ENCODE peak calls at places on chromosomes 13 and 19, in four cellular contexts. O, N, P and T are unnamed samples.

GRCh38 chr13:21885714-21886224 is 214.9 kb downstream of the FGF9 start:
- DNase-seq in N (no peak), P (no peak), O (no peak), T (no peak)

GRCh38 chr13:104837756-104838155 is 1697.7 kb downstream of the EFNB2 start:
- DNase-seq in N (no peak), O (peak; percentile 98), P (no peak), T (no peak)

GRCh38 chr13:32902898-32903297 is 113.3 kb upstream of the KL start:
- DNase-seq in O (no peak), P (no peak), N (no peak), T (no peak)

GRCh38 chr19:8585057-8585893 is 8.0 kb upstream of the MYO1F start:
- DNase-seq in P (no peak), N (no peak), O (no peak), T (no peak)

GRCh38 chr19:17757125-17757524 is 5.8 kb downstream of the FCHO1 start:
- DNase-seq in P (no peak), N (no peak), O (no peak), T (no peak)

GRCh38 chr13:51524312-51524711 is 60.0 kb upstream of the WDFY2 start:
- DNase-seq in P (no peak), N (no peak), O (no peak), T (no peak)

GRCh38 chr13:73101608-73102007 is 42.8 kb downstream of the KLF5 start:
- DNase-seq in O (no peak), P (no peak), N (no peak), T (no peak)

GRCh38 chr13:103030776-103031175 is 35.4 kb downstream of the SLC10A2 start:
- DNase-seq in N (no peak), P (no peak), O (no peak), T (no peak)

GRCh38 chr13:41568990-41569387 is 111.6 kb downstream of the RGCC start:
- DNase-seq in P (no peak), N (no peak), O (no peak), T (no peak)

GRCh38 chr13:95204231-95204765 is 97.0 kb downstream of the ABCC4 start:
- DNase-seq in N (no peak), P (no peak), O (no peak), T (no peak)

GRCh38 chr19:5971714-5972354 is 6.1 kb downstream of the RANBP3 start:
- DNase-seq in P (no peak), O (no peak), N (no peak), T (no peak)

GRCh38 chr19:7681336-7682174 is 922 bp downstream of the TRAPPC5 start:
- DNase-seq in N (no peak), O (peak; percentile 99), P (peak; percentile 65), T (peak; percentile 80)

GRCh38 chr19:56705939-56706338 is 34.4 kb upstream of the ZNF835 start:
- DNase-seq in P (no peak), N (no peak), O (no peak), T (no peak)

GRCh38 chr19:56707821-56708220 is 36.3 kb upstream of the ZNF835 start:
- DNase-seq in N (no peak), O (no peak), P (no peak), T (no peak)

GRCh38 chr19:56699552-56699951 is 28.0 kb upstream of the ZNF835 start:
- DNase-seq in O (no peak), N (no peak), P (no peak), T (no peak)

GRCh38 chr19:56701895-56702294 is 30.3 kb upstream of the ZNF835 start:
- DNase-seq in O (no peak), P (no peak), N (no peak), T (no peak)
- TF ChIP-seq SPI1 in O (no peak), P (no peak), N (no peak), T (no peak)

GRCh38 chr19:24178207-24178606 is 91.2 kb downstream of the ZNF254 start:
- DNase-seq in O (no peak), P (no peak), N (no peak), T (no peak)
- TF ChIP-seq SPI1 in O (no peak), P (no peak), N (no peak), T (no peak)

GRCh38 chr13:47036291-47037008 is 139.6 kb upstream of the HTR2A start:
- DNase-seq in P (no peak), N (peak; percentile 64), O (no peak), T (no peak)
- TF ChIP-seq SPI1 in P (no peak), N (peak; percentile 66), O (no peak), T (peak; percentile 82)

GRCh38 chr19:4115818-4116385 is 8.0 kb downstream of the MAP2K2 start:
- DNase-seq in O (no peak), N (no peak), P (peak; percentile 11), T (no peak)
- TF ChIP-seq SPI1 in O (no peak), N (no peak), P (no peak), T (no peak)

GRCh38 chr13:87314822-87315221 is 356.3 kb upstream of the SLITRK5 start:
- DNase-seq in N (no peak), P (no peak), O (no peak), T (no peak)

GRCh38 chr13:87311165-87311564 is 360.0 kb upstream of the SLITRK5 start:
- DNase-seq in O (no peak), P (no peak), N (no peak), T (no peak)
- TF ChIP-seq SPI1 in O (no peak), P (no peak), N (no peak), T (no peak)

GRCh38 chr13:114024603-114025431 is 50.9 kb upstream of the C13orf46 start:
- DNase-seq in N (no peak), P (no peak), O (no peak), T (peak; percentile 85)

GRCh38 chr13:114026128-114026880 is 52.4 kb upstream of the C13orf46 start:
- DNase-seq in N (no peak), P (no peak), O (no peak), T (no peak)

GRCh38 chr13:114027046-114027760 is 53.3 kb upstream of the C13orf46 start:
- DNase-seq in O (no peak), N (no peak), P (no peak), T (no peak)

GRCh38 chr13:114023716-114024602 is 50.1 kb upstream of the C13orf46 start:
- DNase-seq in N (no peak), P (no peak), O (no peak), T (no peak)

DNA sequence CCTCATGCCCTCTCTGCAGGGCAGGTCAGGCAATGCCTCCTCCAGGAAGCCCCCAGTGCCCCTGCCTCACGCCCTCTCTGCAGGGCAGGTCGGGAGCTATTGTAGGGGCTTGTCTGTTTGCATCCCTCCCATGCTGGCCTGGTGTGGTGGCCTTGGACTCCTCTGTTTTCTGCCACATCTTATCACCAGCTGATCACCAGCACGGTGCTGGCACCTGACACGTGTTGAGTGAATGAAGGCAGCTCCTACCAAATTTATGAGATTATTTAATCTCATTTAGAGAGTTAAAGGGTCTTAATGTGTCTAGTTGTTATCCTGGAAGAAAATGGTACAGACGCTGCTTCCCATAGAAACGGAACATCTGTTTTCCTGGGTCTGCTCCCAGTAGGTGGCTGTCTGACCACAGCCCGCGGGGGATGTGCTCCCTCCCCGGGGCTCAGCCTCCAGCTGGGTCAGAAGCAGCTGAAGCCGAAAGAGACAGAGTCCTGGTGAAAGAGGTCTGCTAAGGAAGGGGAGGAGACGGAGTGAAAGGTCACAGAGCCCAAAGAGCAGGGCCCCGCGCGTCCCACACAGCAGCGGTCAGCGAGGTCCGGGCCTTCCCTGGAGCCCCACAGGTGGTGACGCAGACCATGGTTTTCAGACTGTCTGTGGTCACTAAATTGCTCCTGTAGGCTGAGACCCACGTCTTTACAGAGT is 51.7 kb upstream of the C13orf46 start:
- DNase-seq in P (no peak), O (no peak), N (no peak), T (no peak)
- TF ChIP-seq SPI1 in P (no peak), O (no peak), N (no peak), T (no peak)